ENCODE peak calls at places on chromosomes 3 and 15, in nine cellular contexts. T is OCI-LY7, H is neural progenitor cell, K is hepatocyte, E is PC-3, W is GM23248, F is SK-N-SH, G is MM.1S, V is HCT116. J is an unnamed sample.

GRCh38 chr3:110487840-110488239 is 583.8 kb upstream of the NECTIN3 start:
- DNase-seq in E (no peak), K (no peak), F (no peak), T (no peak), G (no peak), V (no peak), H (no peak), W (no peak), J (no peak)

GRCh38 chr3:132326251-132326650 is 9.0 kb downstream of the ACP3 start:
- DNase-seq in H (no peak), T (peak), F (no peak), W (no peak), E (no peak), K (no peak), V (no peak), G (no peak), J (no peak)

GRCh38 chr3:87069963-87070362 is 79.0 kb upstream of the VGLL3 start:
- DNase-seq in V (no peak), K (peak), W (no peak), E (no peak), H (no peak), T (no peak), F (no peak), G (no peak), J (no peak)

GRCh38 chr3:31197941-31198340 is 303.5 kb upstream of the GADL1 start:
- DNase-seq in H (no peak), W (peak), T (no peak), G (no peak), V (no peak), E (no peak), F (no peak), K (peak), J (no peak)

GRCh38 chr15:99703603-99704443 is 29.4 kb downstream of the LYSMD4 start:
- DNase-seq in E (peak), G (peak), T (peak), V (peak), F (no peak), H (peak), K (peak), W (peak), J (peak)

GRCh38 chr3:142857056-142857455 is 31.8 kb downstream of the PCOLCE2 start:
- DNase-seq in E (peak), H (peak), G (no peak), K (peak), T (peak), V (peak), F (peak), W (peak), J (peak)

GRCh38 chr3:167051421-167051820 is 328.7 kb downstream of the ZBBX start:
- DNase-seq in W (no peak), T (no peak), F (no peak), E (no peak), V (no peak), K (no peak), G (no peak), H (peak), J (peak)

GRCh38 chr3:98972155-98972554 is 70.7 kb upstream of the DCBLD2 start:
- DNase-seq in E (peak), K (no peak), G (no peak), V (peak), H (no peak), W (peak), T (no peak), F (no peak), J (no peak)

GRCh38 chr3:126548556-126549466 is 9.9 kb downstream of the C3orf22 start:
- DNase-seq in F (peak), G (no peak), E (no peak), V (no peak), K (no peak), W (no peak), T (no peak), H (no peak), J (no peak)

GRCh38 chr3:54859204-54859603 is 68.7 kb downstream of the LRTM1 start:
- DNase-seq in G (no peak), W (peak), K (no peak), F (no peak), E (peak), V (no peak), T (no peak), H (no peak), J (no peak)

GRCh38 chr3:43907508-43907858 is 216.7 kb downstream of the ABHD5 start:
- DNase-seq in V (no peak), K (no peak), F (no peak), E (no peak), G (peak), W (no peak), H (no peak), T (peak), J (no peak)

GRCh38 chr15:51077565-51078153 is 17.0 kb downstream of the TNFAIP8L3 start:
- DNase-seq in F (no peak), H (peak), T (peak), V (no peak), K (peak), G (peak), W (peak), E (no peak), J (peak)

GRCh38 chr3:158279584-158279983 is 169.7 kb downstream of the RSRC1 start:
- DNase-seq in W (no peak), E (no peak), K (no peak), H (no peak), V (no peak), F (no peak), G (no peak), T (peak), J (no peak)

GRCh38 chr15:73325191-73325980 is 43.4 kb downstream of the HCN4 start:
- DNase-seq in E (no peak), K (no peak), F (no peak), G (peak), V (no peak), W (no peak), H (no peak), T (peak), J (peak)

GRCh38 chr3:171044828-171045793 is 18.6 kb upstream of the SLC2A2 start:
- DNase-seq in T (no peak), K (peak), H (no peak), E (peak), V (no peak), G (no peak), W (peak), F (no peak), J (no peak)

GRCh38 chr3:159835126-159835525 is 153.5 kb upstream of the IL12A start:
- DNase-seq in K (no peak), F (no peak), V (no peak), G (no peak), H (no peak), W (no peak), E (no peak), T (no peak), J (no peak)

GRCh38 chr15:79078763-79079395 is 11.7 kb downstream of the RASGRF1 start:
- DNase-seq in T (no peak), K (no peak), V (no peak), W (no peak), H (no peak), F (no peak), G (no peak), E (no peak), J (no peak)

GRCh38 chr3:70849911-70850699 is 537.7 kb upstream of the MDFIC2 start:
- DNase-seq in G (no peak), F (no peak), T (no peak), E (peak), W (peak), V (peak), K (peak), H (no peak), J (no peak)

GRCh38 chr3:66662894-66663293 is 162.1 kb upstream of the LRIG1 start:
- DNase-seq in K (no peak), H (no peak), F (no peak), T (no peak), E (no peak), W (no peak), V (no peak), G (no peak), J (no peak)

GRCh38 chr3:175325440-175325839 is 466.3 kb downstream of the NAALADL2 start:
- DNase-seq in H (no peak), T (no peak), F (no peak), G (no peak), V (no peak), K (no peak), W (peak), E (no peak), J (no peak)

GRCh38 chr3:127089487-127090145 is 103.3 kb upstream of the PRR23E start:
- DNase-seq in E (no peak), V (no peak), G (no peak), K (no peak), H (no peak), F (no peak), W (peak), T (peak), J (no peak)

GRCh38 chr3:12752803-12753202 is 6.3 kb downstream of the TMEM40 start:
- DNase-seq in H (no peak), T (peak), W (peak), K (no peak), E (peak), G (no peak), V (no peak), F (no peak), J (no peak)

GRCh38 chr15:71333839-71334238 is 218.6 kb downstream of the THSD4 start:
- DNase-seq in T (no peak), G (no peak), V (no peak), K (no peak), E (no peak), H (no peak), W (peak), F (no peak), J (no peak)

GRCh38 chr3:58521002-58521670 is 15.9 kb downstream of the ACOX2 start:
- DNase-seq in F (no peak), W (peak), E (no peak), V (no peak), K (peak), G (peak), H (peak), T (no peak), J (no peak)

GRCh38 chr3:32143849-32144757 is 37.7 kb downstream of the GPD1L start:
- DNase-seq in T (peak), H (peak), K (peak), W (peak), V (peak), G (peak), F (peak), E (peak), J (peak)

GRCh38 chr3:112873632-112874031 is 27.0 kb upstream of the CD200R1L start:
- DNase-seq in E (no peak), F (no peak), K (no peak), G (peak), H (no peak), V (no peak), T (peak), W (no peak), J (no peak)

GRCh38 chr3:39150803-39151631 is 2.4 kb downstream of the CSRNP1 start:
- DNase-seq in W (peak), G (peak), H (peak), V (no peak), T (no peak), F (peak), E (peak), K (peak), J (peak)

GRCh38 chr3:172938788-172939187 is 188.3 kb downstream of the ECT2 start:
- DNase-seq in T (no peak), W (no peak), K (no peak), F (no peak), G (no peak), H (no peak), E (no peak), V (no peak), J (no peak)

DNA sequence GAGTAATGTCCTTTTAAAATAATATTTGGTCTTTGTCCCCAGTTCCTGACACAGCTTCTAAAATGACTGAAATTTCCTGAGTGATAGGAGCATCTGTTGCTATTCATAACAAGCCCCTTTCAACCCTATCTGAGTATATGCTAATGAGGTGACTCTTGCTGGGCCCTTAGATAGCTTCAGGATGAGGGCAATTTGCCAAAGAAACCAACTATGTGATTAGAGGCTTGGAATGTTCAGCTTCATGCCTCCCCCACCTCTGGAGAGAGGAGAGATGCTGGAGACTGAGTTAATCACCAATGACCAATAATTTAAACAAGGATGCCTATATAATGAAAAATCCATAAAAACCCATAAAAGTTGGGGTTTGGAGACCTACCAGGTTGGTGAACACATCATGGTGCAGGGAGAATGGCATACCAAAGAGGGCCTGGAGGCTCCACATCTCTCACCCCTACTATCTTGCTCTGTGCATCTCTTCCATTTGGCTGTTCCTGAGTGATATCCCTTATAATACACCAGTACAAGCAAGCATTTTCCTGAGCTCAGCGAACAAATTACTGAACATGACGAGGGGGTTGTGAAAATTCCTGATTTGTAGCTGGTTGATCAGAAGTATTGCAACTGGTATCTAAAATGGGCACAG is 189.2 kb downstream of the ECT2 start:
- DNase-seq in F (no peak), T (no peak), K (no peak), W (no peak), E (peak), H (peak), G (no peak), V (no peak), J (peak)
- TF ChIP-seq EZH2phosphoT487 in F (no peak), T (no peak), K (no peak), W (no peak), E (no peak), H (no peak), G (no peak), V (no peak), J (no peak)

DNA sequence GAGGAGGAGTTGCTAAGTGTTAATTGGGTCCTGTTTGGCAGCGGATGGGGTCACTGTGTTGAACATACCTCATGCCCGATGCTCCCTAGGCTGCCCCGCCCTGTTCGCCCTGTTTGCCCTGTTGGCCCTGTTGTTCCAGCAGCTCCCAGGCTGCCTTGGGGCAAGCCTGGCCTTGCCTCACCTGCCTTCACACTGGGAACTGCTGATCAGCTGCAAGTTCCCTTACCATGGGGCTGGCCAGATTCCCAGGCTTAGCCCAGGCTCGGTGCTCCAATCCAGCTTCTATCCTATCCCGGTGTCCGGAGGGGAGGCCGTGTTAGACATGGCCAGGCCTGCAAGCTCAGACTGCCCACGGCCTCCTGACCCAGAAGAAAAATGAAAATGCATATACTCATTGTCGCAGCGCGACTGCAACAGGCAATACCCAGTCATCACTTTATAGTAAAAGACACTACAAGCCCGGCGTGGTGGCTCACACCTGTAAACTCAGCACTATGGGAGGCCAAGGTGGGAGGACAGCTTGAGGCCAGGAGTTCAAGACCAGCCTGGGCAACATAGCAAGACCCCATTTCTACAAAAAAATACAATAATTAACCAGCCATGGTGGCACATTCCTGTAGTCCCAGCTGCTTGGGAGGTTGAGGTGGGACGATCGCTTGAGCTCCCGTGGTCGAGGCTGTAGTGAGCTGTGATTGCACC is 42.9 kb upstream of the ZNF710 start:
- DNase-seq in K (no peak), H (no peak), E (no peak), F (no peak), T (no peak), G (no peak), W (no peak), V (no peak), J (no peak)
- TF ChIP-seq EZH2phosphoT487 in K (no peak), H (no peak), E (no peak), F (no peak), T (no peak), G (no peak), W (no peak), V (no peak), J (no peak)

GRCh38 chr3:188351648-188352047 is 197.7 kb downstream of the LPP start:
- DNase-seq in G (no peak), E (no peak), K (no peak), T (no peak), H (no peak), F (no peak), W (no peak), V (no peak), J (no peak)

GRCh38 chr3:188350956-188351355 is 197.0 kb downstream of the LPP start:
- DNase-seq in E (no peak), F (no peak), K (no peak), W (no peak), H (no peak), G (no peak), V (no peak), T (no peak), J (no peak)

GRCh38 chr3:188349276-188349962 is 195.5 kb downstream of the LPP start:
- DNase-seq in F (no peak), W (peak), K (no peak), G (no peak), V (peak), H (peak), T (peak), E (peak), J (peak)

GRCh38 chr3:188349963-188350332 is 196.0 kb downstream of the LPP start:
- DNase-seq in T (no peak), W (no peak), F (no peak), K (no peak), G (no peak), H (no peak), V (no peak), E (no peak), J (no peak)

DNA sequence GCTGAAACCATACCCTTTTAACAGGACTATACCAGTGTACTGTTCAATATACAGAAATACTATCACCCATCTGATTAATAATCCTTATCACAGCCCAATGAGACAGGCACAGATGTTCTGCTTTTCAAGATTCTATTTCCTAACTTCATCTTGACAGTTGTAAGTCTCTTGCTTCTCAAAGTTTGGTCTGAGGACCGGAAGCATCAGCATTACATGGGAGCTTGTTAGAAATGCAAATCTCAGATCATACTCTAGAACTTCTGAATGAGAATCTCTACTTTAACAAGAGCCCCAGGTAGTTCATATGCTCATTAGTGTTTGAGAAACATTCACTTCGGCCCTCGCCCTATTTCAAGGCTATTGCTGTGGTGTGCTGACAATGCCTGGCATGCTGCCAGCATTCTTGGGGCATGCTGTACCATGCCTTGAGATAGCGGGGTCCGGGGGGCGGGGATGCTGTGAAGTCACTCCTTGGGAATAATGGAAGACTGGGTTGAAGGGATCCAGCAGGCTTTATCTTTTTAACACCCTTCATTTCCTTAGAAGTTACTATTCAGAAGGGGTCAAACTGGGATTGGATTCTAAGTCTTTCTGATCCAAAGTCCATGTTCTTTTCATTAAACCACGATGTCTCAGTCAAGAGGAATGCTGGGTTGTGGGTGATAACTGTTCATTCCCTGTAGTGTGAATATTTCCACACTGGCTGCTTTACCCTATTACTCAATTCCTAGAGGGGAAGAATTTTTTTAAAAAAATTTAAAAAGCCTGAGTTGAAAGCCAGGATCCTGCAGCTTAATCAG is 194.7 kb downstream of the LPP start:
- DNase-seq in G (no peak), F (no peak), W (peak), T (peak), E (peak), V (peak), H (no peak), K (peak), J (peak)
- TF ChIP-seq EZH2phosphoT487 in G (no peak), F (no peak), W (peak), T (no peak), E (no peak), V (no peak), H (no peak), K (no peak), J (no peak)

GRCh38 chr15:28917791-28918140 is 32.0 kb downstream of the APBA2 start:
- DNase-seq in T (no peak), V (no peak), H (no peak), W (no peak), E (no peak), G (no peak), F (no peak), K (no peak), J (no peak)

GRCh38 chr15:28919679-28920655 is 34.2 kb downstream of the APBA2 start:
- DNase-seq in F (no peak), T (no peak), K (no peak), V (no peak), W (no peak), G (no peak), H (no peak), E (no peak), J (no peak)

GRCh38 chr15:28920781-28921331 is 35.1 kb downstream of the APBA2 start:
- DNase-seq in F (no peak), E (no peak), T (no peak), G (peak), H (no peak), W (no peak), V (no peak), K (no peak), J (no peak)

GRCh38 chr15:28918141-28918983 is 32.6 kb downstream of the APBA2 start:
- DNase-seq in K (peak), F (no peak), V (peak), H (peak), T (no peak), G (no peak), W (no peak), E (no peak), J (peak)

GRCh38 chr15:28919201-28919627 is 33.4 kb downstream of the APBA2 start:
- DNase-seq in T (no peak), F (no peak), W (no peak), E (peak), H (no peak), G (no peak), K (peak), V (no peak), J (peak)
- TF ChIP-seq EZH2phosphoT487 in T (no peak), F (no peak), W (no peak), E (no peak), H (no peak), G (no peak), K (no peak), V (no peak), J (no peak)

J was measured in GM23338.